ENCODE peak calls at places on chromosome 18, in ten cellular contexts. Q is lower lobe of right lung, T is stomach, L is fibroblast of pulmonary artery, D is GM12865, C is left ventricle myocardium inferior, Z is lower leg skin, X is fibroblast of the aortic adventitia, P is pancreas, V is breast epithelium. M is an unnamed sample.

GRCh38 chr18:51802589-51802988 is 537.4 kb upstream of the DCC start:
- DNase-seq in Q (no peak), T (no peak), L (no peak), D (no peak), C (no peak), Z (no peak), X (no peak), P (no peak), V (no peak), M (no peak)

GRCh38 chr18:52582516-52582915 is 242.5 kb downstream of the DCC start:
- DNase-seq in Q (no peak), T (no peak), L (no peak), D (no peak), C (no peak), Z (no peak), X (no peak), P (no peak), V (no peak), M (no peak)

GRCh38 chr18:48828713-48829442 is 121.9 kb downstream of the SMAD7 start:
- DNase-seq in Q (peak; percentile 28), T (peak; percentile 14), L (no peak), D (no peak), C (no peak), Z (peak; percentile 75), X (no peak), P (no peak), V (no peak), M (no peak)

GRCh38 chr18:55321268-55322175 is 266.5 kb downstream of the TCF4 start:
- DNase-seq in Q (peak; percentile 91), T (peak; percentile 73), L (peak; percentile 95), D (peak; percentile 96), C (peak; percentile 95), Z (peak; percentile 96), X (peak; percentile 93), P (peak; percentile 68), V (peak; percentile 61), M (peak; percentile 78)

GRCh38 chr18:44128365-44128764 is 552.3 kb upstream of the SETBP1 start:
- DNase-seq in Q (no peak), T (no peak), L (peak; percentile 61), D (no peak), C (no peak), Z (no peak), X (peak; percentile 54), P (no peak), V (no peak), M (no peak)

GRCh38 chr18:3293196-3293951 is 31.4 kb downstream of the MYL12B start:
- DNase-seq in Q (no peak), T (no peak), L (no peak), D (no peak), C (no peak), Z (no peak), X (peak; percentile 35), P (no peak), V (no peak), M (no peak)

GRCh38 chr18:79599503-79599931 is 80.1 kb upstream of the CTDP1 start:
- DNase-seq in Q (peak; percentile 36), T (no peak), L (peak; percentile 9), D (no peak), C (peak; percentile 12), Z (peak; percentile 79), X (no peak), P (no peak), V (no peak), M (no peak)

GRCh38 chr18:59311631-59312030 is 6.8 kb downstream of the CPLX4 start:
- DNase-seq in Q (no peak), T (no peak), L (no peak), D (no peak), C (no peak), Z (no peak), X (no peak), P (no peak), V (no peak), M (no peak)

GRCh38 chr18:36895606-36896005 is 66.7 kb downstream of the KIAA1328 start:
- DNase-seq in Q (no peak), T (no peak), L (no peak), D (no peak), C (no peak), Z (no peak), X (no peak), P (no peak), V (no peak), M (no peak)

GRCh38 chr18:36901277-36901701 is 72.4 kb downstream of the KIAA1328 start:
- DNase-seq in Q (no peak), T (no peak), L (peak; percentile 14), D (no peak), C (no peak), Z (no peak), X (peak; percentile 22), P (no peak), V (no peak), M (no peak)

GRCh38 chr18:36903215-36903928 is 74.4 kb downstream of the KIAA1328 start:
- DNase-seq in Q (no peak), T (no peak), L (peak; percentile 42), D (no peak), C (no peak), Z (no peak), X (peak; percentile 54), P (no peak), V (no peak), M (no peak)

GRCh38 chr18:36897253-36897652 is 68.3 kb downstream of the KIAA1328 start:
- DNase-seq in Q (no peak), T (no peak), L (no peak), D (no peak), C (no peak), Z (no peak), X (no peak), P (no peak), V (no peak), M (no peak)

DNA sequence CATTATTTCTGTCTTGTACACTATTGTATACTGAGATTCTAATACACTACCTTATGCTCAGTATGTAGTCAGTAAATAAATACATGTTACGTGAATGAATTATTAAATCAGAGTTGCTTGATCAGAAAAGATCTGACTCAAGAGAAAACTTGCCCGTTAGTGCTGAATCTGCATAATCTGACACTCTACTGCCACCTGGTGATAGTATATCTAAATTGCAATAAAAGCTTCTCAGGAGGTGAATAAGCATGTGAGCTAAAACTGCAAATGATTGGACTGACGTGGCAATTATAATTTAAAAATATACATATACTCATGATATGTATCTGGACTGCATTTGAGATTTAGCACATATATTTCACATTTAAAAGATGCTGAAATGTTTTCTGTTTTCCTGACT is 70.4 kb downstream of the KIAA1328 start:
- DNase-seq in Q (no peak), T (no peak), L (peak; percentile 23), D (peak; percentile 56), C (no peak), Z (no peak), X (peak; percentile 2), P (no peak), V (no peak), M (no peak)
- TF ChIP-seq CTCF in Q (no peak), T (no peak), L (peak; percentile 18), D (peak; percentile 30), C (no peak), Z (no peak), X (no peak), P (no peak), V (no peak), M (peak; percentile 10)

GRCh38 chr18:75070625-75071483 is 138.1 kb downstream of the PTGR3 start:
- DNase-seq in Q (no peak), T (peak; percentile 42), L (peak; percentile 82), D (peak; percentile 75), C (no peak), Z (peak; percentile 88), X (peak; percentile 64), P (no peak), V (peak; percentile 30), M (peak; percentile 39)

GRCh38 chr18:75072672-75073371 is 136.1 kb downstream of the PTGR3 start:
- DNase-seq in Q (no peak), T (no peak), L (no peak), D (no peak), C (no peak), Z (peak; percentile 81), X (no peak), P (no peak), V (no peak), M (no peak)

GRCh38 chr18:75071484-75071785 is 137.5 kb downstream of the PTGR3 start:
- DNase-seq in Q (no peak), T (no peak), L (no peak), D (no peak), C (no peak), Z (no peak), X (no peak), P (no peak), V (no peak), M (no peak)

GRCh38 chr18:75073654-75074053 is 135.3 kb downstream of the PTGR3 start:
- DNase-seq in Q (no peak), T (no peak), L (no peak), D (no peak), C (no peak), Z (no peak), X (no peak), P (no peak), V (no peak), M (no peak)

DNA sequence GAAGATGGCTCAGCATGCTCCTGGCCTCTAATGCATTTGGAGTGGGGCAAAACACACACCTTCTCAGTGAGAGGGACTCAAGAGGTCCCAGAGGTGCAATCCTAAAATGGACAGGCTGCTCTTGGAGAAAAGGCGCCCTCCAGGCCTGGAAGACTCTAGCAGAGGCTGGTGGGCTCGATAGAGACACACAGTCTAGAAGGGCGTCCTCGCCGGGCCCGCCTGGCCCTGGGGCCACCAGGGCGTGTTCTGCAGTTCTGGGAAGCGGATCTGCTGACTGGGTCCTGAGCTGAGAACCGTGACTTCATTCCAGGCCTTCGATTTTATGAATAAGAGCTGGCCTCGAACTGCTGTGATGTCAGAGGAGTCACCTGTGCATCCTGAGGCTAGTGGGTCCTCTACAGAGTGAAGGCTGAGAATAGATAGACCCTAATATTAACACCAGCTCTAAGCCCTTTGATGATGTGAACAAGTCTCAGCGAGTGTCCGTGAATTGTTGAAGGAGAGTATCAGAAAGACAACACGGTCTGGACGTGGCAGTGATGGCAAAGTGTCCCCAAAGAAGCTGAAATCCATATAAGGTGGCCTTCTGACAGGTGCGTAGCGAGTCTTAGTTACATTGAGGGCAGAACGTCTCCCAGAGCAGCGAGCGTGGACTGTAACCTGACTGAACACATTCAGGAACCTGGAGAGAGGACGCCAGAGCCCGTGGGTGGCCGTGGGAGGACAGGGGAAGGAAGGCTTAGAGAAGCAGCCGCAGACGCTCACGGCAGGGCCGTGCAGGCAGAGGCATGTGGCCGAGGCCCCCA is 136.9 kb downstream of the PTGR3 start:
- DNase-seq in Q (no peak), T (no peak), L (no peak), D (no peak), C (no peak), Z (no peak), X (no peak), P (no peak), V (no peak), M (no peak)
- H3K4me3 ChIP-seq in Q (no peak overlapping the region), T (no peak overlapping the region), L (no peak overlapping the region), D (no peak overlapping the region), C (peak overlapping the region; percentile 52), Z (no peak overlapping the region), X (no peak overlapping the region), P (no peak overlapping the region), V (no peak overlapping the region), M (no peak overlapping the region)

GRCh38 chr18:68705119-68705518 is 9.8 kb downstream of the TMX3 start:
- DNase-seq in Q (no peak), T (no peak), L (no peak), D (no peak), C (no peak), Z (no peak), X (no peak), P (no peak), V (no peak), M (no peak)
- TF ChIP-seq CTCF in Q (no peak), T (no peak), L (no peak), D (no peak), C (no peak), Z (no peak), X (no peak), P (no peak), V (no peak), M (no peak)

GRCh38 chr18:21051615-21052014 is 60.0 kb downstream of the ROCK1 start:
- DNase-seq in Q (no peak), T (no peak), L (no peak), D (no peak), C (no peak), Z (no peak), X (peak; percentile 13), P (no peak), V (no peak), M (no peak)

GRCh38 chr18:21047116-21047515 is 64.5 kb downstream of the ROCK1 start:
- DNase-seq in Q (no peak), T (no peak), L (no peak), D (no peak), C (no peak), Z (no peak), X (no peak), P (no peak), V (no peak), M (no peak)

GRCh38 chr18:21052385-21052784 is 59.2 kb downstream of the ROCK1 start:
- DNase-seq in Q (no peak), T (no peak), L (no peak), D (no peak), C (no peak), Z (no peak), X (no peak), P (no peak), V (no peak), M (no peak)

GRCh38 chr18:21053127-21053526 is 58.5 kb downstream of the ROCK1 start:
- DNase-seq in Q (no peak), T (no peak), L (peak; percentile 83), D (no peak), C (no peak), Z (no peak), X (peak; percentile 87), P (no peak), V (no peak), M (peak; percentile 89)

GRCh38 chr18:21049306-21049705 is 62.3 kb downstream of the ROCK1 start:
- DNase-seq in Q (no peak), T (no peak), L (peak; percentile 14), D (no peak), C (no peak), Z (no peak), X (no peak), P (no peak), V (no peak), M (no peak)
- H3K4me3 ChIP-seq in Q (no peak overlapping the region), T (no peak overlapping the region), L (no peak overlapping the region), D (no peak overlapping the region), C (no peak overlapping the region), Z (no peak overlapping the region), X (no peak overlapping the region), P (no peak overlapping the region), V (no peak overlapping the region), M (no peak overlapping the region)

M was measured in AG09309.